ENCODE peak calls at places on chromosomes 7 and 10, in eight cellular contexts. G is RCC 7860; Q is central memory CD8-positive, alpha-beta T cell; S is activated naive CD4-positive, alpha-beta T cell; R is foreskin fibroblast; I is activated T-cell treated with anti-CD3 and anti-CD28 coated beads for 24 hours; X is neural crest cell; T is neuronal stem cell. D is an unnamed sample.

GRCh38 chr10:124733566-124734245 is 10.5 kb downstream of the FAM53B start:
- DNase-seq in Q (no peak), I (no peak), S (no peak), G (no peak), R (no peak), X (no peak), T (no peak), D (no peak)

GRCh38 chr10:110074986-110075664 is 67.3 kb downstream of the ADD3 start:
- DNase-seq in I (no peak), X (no peak), Q (no peak), G (no peak), R (peak), S (no peak), T (no peak), D (no peak)

GRCh38 chr7:748446-748845 is 21.4 kb upstream of the PRKAR1B start:
- DNase-seq in T (no peak), G (no peak), X (no peak), S (no peak), I (no peak), Q (no peak), R (no peak), D (no peak)

GRCh38 chr10:7333995-7334964 is 76.6 kb downstream of the SFMBT2 start:
- DNase-seq in S (no peak), I (no peak), G (no peak), X (no peak), R (no peak), Q (no peak), T (no peak), D (no peak)

GRCh38 chr7:41096921-41097320 is 606.0 kb downstream of the INHBA start:
- DNase-seq in X (no peak), Q (no peak), T (no peak), S (no peak), I (no peak), G (peak), R (peak), D (no peak)

GRCh38 chr10:118259288-118259906 is 82.7 kb downstream of the FAM204A start:
- DNase-seq in X (peak), G (no peak), R (peak), T (peak), S (no peak), I (no peak), Q (no peak), D (peak)

GRCh38 chr10:110861930-110862677 is 9.6 kb upstream of the PDCD4 start:
- DNase-seq in I (no peak), T (no peak), Q (no peak), X (no peak), G (no peak), S (no peak), R (peak), D (no peak)

GRCh38 chr7:85829817-85830432 is 643.1 kb upstream of the SEMA3D start:
- DNase-seq in Q (no peak), S (no peak), I (no peak), T (no peak), R (peak), X (no peak), G (no peak), D (no peak)

GRCh38 chr7:69198250-69198649 is 400.0 kb upstream of the AUTS2 start:
- DNase-seq in R (no peak), I (no peak), T (no peak), X (no peak), Q (no peak), S (no peak), G (no peak), D (no peak)

GRCh38 chr10:14358886-14359573 is 28.3 kb upstream of the FRMD4A start:
- DNase-seq in X (no peak), Q (no peak), T (no peak), G (no peak), I (no peak), S (no peak), R (no peak), D (no peak)

GRCh38 chr10:73908853-73909611 is 1.9 kb upstream of the PLAU start:
- DNase-seq in Q (no peak), X (no peak), T (no peak), R (peak), S (no peak), G (peak), I (peak), D (no peak)